ENCODE peak calls at places on chromosomes 4 and X, in nine cellular contexts. One of them, this sample, is unnamed.
A peak's percentile ranks its signal among the peaks of the same experiment; 100 is the strongest.

GRCh38 chr4:103011378-103012025 is 8.0 kb downstream of the SLC9B1 start:
- DNase-seq in CD4-positive, alpha-beta T cell: no peak
- DNase-seq in choroid plexus epithelial cell: peak; percentile 57
- DNase-seq in stimulated activated CD4-positive, alpha-beta T cell treated with anti-CD3 and anti-CD28 coated beads, Interleukin-2, amount 100 ng/mL, for 24 hours: no peak
- DNase-seq in left lung: peak; percentile 54
- DNase-seq in stimulated activated naive B cell treated with anti-CD40 and anti-IgM and Interleukin-4, amounts not matched to agents 10 μg/mL and 1 μg/mL and 100 μg/mL, for 72 hours: no peak
- DNase-seq in mesothelial cell of epicardium: no peak
- DNase-seq in SK-N-SH: no peak
- DNase-seq in endodermal cell: peak; percentile 55
- DNase-seq in this sample: no peak

GRCh38 chr4:47032405-47033106 is 1.2 kb downstream of the GABRB1 start:
- DNase-seq in CD4-positive, alpha-beta T cell: no peak
- DNase-seq in choroid plexus epithelial cell: peak; percentile 65
- DNase-seq in stimulated activated CD4-positive, alpha-beta T cell treated with anti-CD3 and anti-CD28 coated beads, Interleukin-2, amount 100 ng/mL, for 24 hours: peak; percentile 32
- DNase-seq in left lung: peak; percentile 34
- DNase-seq in stimulated activated naive B cell treated with anti-CD40 and anti-IgM and Interleukin-4, amounts not matched to agents 10 μg/mL and 1 μg/mL and 100 μg/mL, for 72 hours: peak; percentile 39
- DNase-seq in mesothelial cell of epicardium: peak; percentile 32
- DNase-seq in SK-N-SH: peak; percentile 82
- DNase-seq in endodermal cell: peak; percentile 96
- DNase-seq in this sample: peak; percentile 60

GRCh38 chr4:770022-770421 is 55.9 kb downstream of the CPLX1 start:
- DNase-seq in CD4-positive, alpha-beta T cell: no peak
- DNase-seq in choroid plexus epithelial cell: no peak
- DNase-seq in stimulated activated CD4-positive, alpha-beta T cell treated with anti-CD3 and anti-CD28 coated beads, Interleukin-2, amount 100 ng/mL, for 24 hours: no peak
- DNase-seq in left lung: no peak
- DNase-seq in stimulated activated naive B cell treated with anti-CD40 and anti-IgM and Interleukin-4, amounts not matched to agents 10 μg/mL and 1 μg/mL and 100 μg/mL, for 72 hours: no peak
- DNase-seq in mesothelial cell of epicardium: no peak
- DNase-seq in SK-N-SH: no peak
- DNase-seq in endodermal cell: no peak
- DNase-seq in this sample: no peak

GRCh38 chr4:121217385-121217784 is 53.3 kb upstream of the TNIP3 start:
- DNase-seq in CD4-positive, alpha-beta T cell: no peak
- DNase-seq in choroid plexus epithelial cell: peak; percentile 88
- DNase-seq in stimulated activated CD4-positive, alpha-beta T cell treated with anti-CD3 and anti-CD28 coated beads, Interleukin-2, amount 100 ng/mL, for 24 hours: no peak
- DNase-seq in left lung: no peak
- DNase-seq in stimulated activated naive B cell treated with anti-CD40 and anti-IgM and Interleukin-4, amounts not matched to agents 10 μg/mL and 1 μg/mL and 100 μg/mL, for 72 hours: no peak
- DNase-seq in mesothelial cell of epicardium: no peak
- DNase-seq in SK-N-SH: no peak
- DNase-seq in endodermal cell: no peak
- DNase-seq in this sample: no peak

GRCh38 chr4:55682295-55682694 is 46.2 kb upstream of the NMU start:
- DNase-seq in CD4-positive, alpha-beta T cell: no peak
- DNase-seq in choroid plexus epithelial cell: no peak
- DNase-seq in stimulated activated CD4-positive, alpha-beta T cell treated with anti-CD3 and anti-CD28 coated beads, Interleukin-2, amount 100 ng/mL, for 24 hours: no peak
- DNase-seq in left lung: no peak
- DNase-seq in stimulated activated naive B cell treated with anti-CD40 and anti-IgM and Interleukin-4, amounts not matched to agents 10 μg/mL and 1 μg/mL and 100 μg/mL, for 72 hours: no peak
- DNase-seq in mesothelial cell of epicardium: no peak
- DNase-seq in SK-N-SH: no peak
- DNase-seq in endodermal cell: no peak
- DNase-seq in this sample: no peak

GRCh38 chr4:185426960-185427688 is 1.4 kb upstream of the UFSP2 start:
- DNase-seq in CD4-positive, alpha-beta T cell: no peak
- DNase-seq in choroid plexus epithelial cell: no peak
- DNase-seq in stimulated activated CD4-positive, alpha-beta T cell treated with anti-CD3 and anti-CD28 coated beads, Interleukin-2, amount 100 ng/mL, for 24 hours: no peak
- DNase-seq in left lung: no peak
- DNase-seq in stimulated activated naive B cell treated with anti-CD40 and anti-IgM and Interleukin-4, amounts not matched to agents 10 μg/mL and 1 μg/mL and 100 μg/mL, for 72 hours: no peak
- DNase-seq in mesothelial cell of epicardium: no peak
- DNase-seq in SK-N-SH: no peak
- DNase-seq in endodermal cell: no peak
- DNase-seq in this sample: peak; percentile 26

GRCh38 chrX:11458175-11458574 is 165.0 kb downstream of the AMELX start:
- DNase-seq in CD4-positive, alpha-beta T cell: no peak
- DNase-seq in choroid plexus epithelial cell: no peak
- DNase-seq in stimulated activated CD4-positive, alpha-beta T cell treated with anti-CD3 and anti-CD28 coated beads, Interleukin-2, amount 100 ng/mL, for 24 hours: no peak
- DNase-seq in left lung: no peak
- DNase-seq in stimulated activated naive B cell treated with anti-CD40 and anti-IgM and Interleukin-4, amounts not matched to agents 10 μg/mL and 1 μg/mL and 100 μg/mL, for 72 hours: no peak
- DNase-seq in mesothelial cell of epicardium: no peak
- DNase-seq in SK-N-SH: no peak
- DNase-seq in endodermal cell: no peak
- DNase-seq in this sample: no peak

GRCh38 chr4:105978684-105979296 is 83.5 kb downstream of the NPNT start:
- DNase-seq in CD4-positive, alpha-beta T cell: no peak
- DNase-seq in choroid plexus epithelial cell: peak; percentile 20
- DNase-seq in stimulated activated CD4-positive, alpha-beta T cell treated with anti-CD3 and anti-CD28 coated beads, Interleukin-2, amount 100 ng/mL, for 24 hours: no peak
- DNase-seq in left lung: no peak
- DNase-seq in stimulated activated naive B cell treated with anti-CD40 and anti-IgM and Interleukin-4, amounts not matched to agents 10 μg/mL and 1 μg/mL and 100 μg/mL, for 72 hours: no peak
- DNase-seq in mesothelial cell of epicardium: no peak
- DNase-seq in SK-N-SH: no peak
- DNase-seq in endodermal cell: no peak
- DNase-seq in this sample: no peak

GRCh38 chr4:6079965-6080364 is 61.7 kb upstream of the C4orf50 start:
- DNase-seq in CD4-positive, alpha-beta T cell: no peak
- DNase-seq in choroid plexus epithelial cell: no peak
- DNase-seq in stimulated activated CD4-positive, alpha-beta T cell treated with anti-CD3 and anti-CD28 coated beads, Interleukin-2, amount 100 ng/mL, for 24 hours: no peak
- DNase-seq in left lung: no peak
- DNase-seq in stimulated activated naive B cell treated with anti-CD40 and anti-IgM and Interleukin-4, amounts not matched to agents 10 μg/mL and 1 μg/mL and 100 μg/mL, for 72 hours: no peak
- DNase-seq in mesothelial cell of epicardium: no peak
- DNase-seq in SK-N-SH: no peak
- DNase-seq in endodermal cell: peak; percentile 31
- DNase-seq in this sample: no peak

GRCh38 chr4:27358269-27358668 is 497.6 kb downstream of the STIM2 start:
- DNase-seq in CD4-positive, alpha-beta T cell: no peak
- DNase-seq in choroid plexus epithelial cell: no peak
- DNase-seq in stimulated activated CD4-positive, alpha-beta T cell treated with anti-CD3 and anti-CD28 coated beads, Interleukin-2, amount 100 ng/mL, for 24 hours: no peak
- DNase-seq in left lung: no peak
- DNase-seq in stimulated activated naive B cell treated with anti-CD40 and anti-IgM and Interleukin-4, amounts not matched to agents 10 μg/mL and 1 μg/mL and 100 μg/mL, for 72 hours: no peak
- DNase-seq in mesothelial cell of epicardium: no peak
- DNase-seq in SK-N-SH: no peak
- DNase-seq in endodermal cell: no peak
- DNase-seq in this sample: no peak

GRCh38 chr4:180827193-180827592 is 1416.0 kb upstream of the TENM3 start:
- DNase-seq in CD4-positive, alpha-beta T cell: no peak
- DNase-seq in choroid plexus epithelial cell: peak; percentile 49
- DNase-seq in stimulated activated CD4-positive, alpha-beta T cell treated with anti-CD3 and anti-CD28 coated beads, Interleukin-2, amount 100 ng/mL, for 24 hours: no peak
- DNase-seq in left lung: no peak
- DNase-seq in stimulated activated naive B cell treated with anti-CD40 and anti-IgM and Interleukin-4, amounts not matched to agents 10 μg/mL and 1 μg/mL and 100 μg/mL, for 72 hours: no peak
- DNase-seq in mesothelial cell of epicardium: no peak
- DNase-seq in SK-N-SH: no peak
- DNase-seq in endodermal cell: peak; percentile 48
- DNase-seq in this sample: no peak

GRCh38 chr4:89140168-89140759 is 28.9 kb downstream of the TIGD2 start:
- DNase-seq in CD4-positive, alpha-beta T cell: no peak
- DNase-seq in choroid plexus epithelial cell: peak; percentile 37
- DNase-seq in stimulated activated CD4-positive, alpha-beta T cell treated with anti-CD3 and anti-CD28 coated beads, Interleukin-2, amount 100 ng/mL, for 24 hours: no peak
- DNase-seq in left lung: no peak
- DNase-seq in stimulated activated naive B cell treated with anti-CD40 and anti-IgM and Interleukin-4, amounts not matched to agents 10 μg/mL and 1 μg/mL and 100 μg/mL, for 72 hours: no peak
- DNase-seq in mesothelial cell of epicardium: no peak
- DNase-seq in SK-N-SH: no peak
- DNase-seq in endodermal cell: no peak
- DNase-seq in this sample: no peak

GRCh38 chrX:114097866-114098265 is 486.0 kb upstream of the HTR2C start:
- DNase-seq in CD4-positive, alpha-beta T cell: no peak
- DNase-seq in choroid plexus epithelial cell: no peak
- DNase-seq in stimulated activated CD4-positive, alpha-beta T cell treated with anti-CD3 and anti-CD28 coated beads, Interleukin-2, amount 100 ng/mL, for 24 hours: no peak
- DNase-seq in left lung: no peak
- DNase-seq in stimulated activated naive B cell treated with anti-CD40 and anti-IgM and Interleukin-4, amounts not matched to agents 10 μg/mL and 1 μg/mL and 100 μg/mL, for 72 hours: no peak
- DNase-seq in mesothelial cell of epicardium: no peak
- DNase-seq in SK-N-SH: no peak
- DNase-seq in endodermal cell: no peak
- DNase-seq in this sample: no peak

GRCh38 chr4:38904090-38904666 is 36.6 kb downstream of the FAM114A1 start:
- DNase-seq in CD4-positive, alpha-beta T cell: no peak
- DNase-seq in choroid plexus epithelial cell: no peak
- DNase-seq in stimulated activated CD4-positive, alpha-beta T cell treated with anti-CD3 and anti-CD28 coated beads, Interleukin-2, amount 100 ng/mL, for 24 hours: no peak
- DNase-seq in left lung: no peak
- DNase-seq in stimulated activated naive B cell treated with anti-CD40 and anti-IgM and Interleukin-4, amounts not matched to agents 10 μg/mL and 1 μg/mL and 100 μg/mL, for 72 hours: no peak
- DNase-seq in mesothelial cell of epicardium: no peak
- DNase-seq in SK-N-SH: no peak
- DNase-seq in endodermal cell: no peak
- DNase-seq in this sample: no peak

GRCh38 chrX:30910124-30910860 is 21.2 kb upstream of the TAB3 start:
- DNase-seq in CD4-positive, alpha-beta T cell: no peak
- DNase-seq in choroid plexus epithelial cell: peak; percentile 40
- DNase-seq in stimulated activated CD4-positive, alpha-beta T cell treated with anti-CD3 and anti-CD28 coated beads, Interleukin-2, amount 100 ng/mL, for 24 hours: no peak
- DNase-seq in left lung: no peak
- DNase-seq in stimulated activated naive B cell treated with anti-CD40 and anti-IgM and Interleukin-4, amounts not matched to agents 10 μg/mL and 1 μg/mL and 100 μg/mL, for 72 hours: peak; percentile 24
- DNase-seq in mesothelial cell of epicardium: no peak
- DNase-seq in SK-N-SH: no peak
- DNase-seq in endodermal cell: peak; percentile 53
- DNase-seq in this sample: no peak

GRCh38 chr4:35695401-35695800 is 548.9 kb downstream of the ARAP2 start:
- DNase-seq in CD4-positive, alpha-beta T cell: no peak
- DNase-seq in choroid plexus epithelial cell: no peak
- DNase-seq in stimulated activated CD4-positive, alpha-beta T cell treated with anti-CD3 and anti-CD28 coated beads, Interleukin-2, amount 100 ng/mL, for 24 hours: no peak
- DNase-seq in left lung: no peak
- DNase-seq in stimulated activated naive B cell treated with anti-CD40 and anti-IgM and Interleukin-4, amounts not matched to agents 10 μg/mL and 1 μg/mL and 100 μg/mL, for 72 hours: no peak
- DNase-seq in mesothelial cell of epicardium: no peak
- DNase-seq in SK-N-SH: no peak
- DNase-seq in endodermal cell: no peak
- DNase-seq in this sample: no peak

GRCh38 chr4:145482209-145483021 is 762 bp downstream of the SMAD1 start:
- DNase-seq in CD4-positive, alpha-beta T cell: no peak
- DNase-seq in choroid plexus epithelial cell: peak; percentile 87
- DNase-seq in stimulated activated CD4-positive, alpha-beta T cell treated with anti-CD3 and anti-CD28 coated beads, Interleukin-2, amount 100 ng/mL, for 24 hours: peak; percentile 81
- DNase-seq in left lung: peak; percentile 40
- DNase-seq in stimulated activated naive B cell treated with anti-CD40 and anti-IgM and Interleukin-4, amounts not matched to agents 10 μg/mL and 1 μg/mL and 100 μg/mL, for 72 hours: peak; percentile 51
- DNase-seq in mesothelial cell of epicardium: peak; percentile 47
- DNase-seq in SK-N-SH: peak; percentile 78
- DNase-seq in endodermal cell: peak; percentile 82
- DNase-seq in this sample: peak; percentile 74

GRCh38 chr4:144720491-144720890 is 74.5 kb downstream of the HHIP start:
- DNase-seq in CD4-positive, alpha-beta T cell: no peak
- DNase-seq in choroid plexus epithelial cell: no peak
- DNase-seq in stimulated activated CD4-positive, alpha-beta T cell treated with anti-CD3 and anti-CD28 coated beads, Interleukin-2, amount 100 ng/mL, for 24 hours: no peak
- DNase-seq in left lung: no peak
- DNase-seq in stimulated activated naive B cell treated with anti-CD40 and anti-IgM and Interleukin-4, amounts not matched to agents 10 μg/mL and 1 μg/mL and 100 μg/mL, for 72 hours: no peak
- DNase-seq in mesothelial cell of epicardium: no peak
- DNase-seq in SK-N-SH: no peak
- DNase-seq in endodermal cell: no peak
- DNase-seq in this sample: no peak

GRCh38 chr4:174592985-174593335 is 70.7 kb upstream of the HPGD start:
- DNase-seq in CD4-positive, alpha-beta T cell: no peak
- DNase-seq in choroid plexus epithelial cell: peak; percentile 75
- DNase-seq in stimulated activated CD4-positive, alpha-beta T cell treated with anti-CD3 and anti-CD28 coated beads, Interleukin-2, amount 100 ng/mL, for 24 hours: no peak
- DNase-seq in left lung: no peak
- DNase-seq in stimulated activated naive B cell treated with anti-CD40 and anti-IgM and Interleukin-4, amounts not matched to agents 10 μg/mL and 1 μg/mL and 100 μg/mL, for 72 hours: no peak
- DNase-seq in mesothelial cell of epicardium: no peak
- DNase-seq in SK-N-SH: no peak
- DNase-seq in endodermal cell: no peak
- DNase-seq in this sample: no peak

GRCh38 chr4:144788469-144788868 is 142.5 kb downstream of the HHIP start:
- DNase-seq in CD4-positive, alpha-beta T cell: no peak
- DNase-seq in choroid plexus epithelial cell: no peak
- DNase-seq in stimulated activated CD4-positive, alpha-beta T cell treated with anti-CD3 and anti-CD28 coated beads, Interleukin-2, amount 100 ng/mL, for 24 hours: no peak
- DNase-seq in left lung: no peak
- DNase-seq in stimulated activated naive B cell treated with anti-CD40 and anti-IgM and Interleukin-4, amounts not matched to agents 10 μg/mL and 1 μg/mL and 100 μg/mL, for 72 hours: no peak
- DNase-seq in mesothelial cell of epicardium: no peak
- DNase-seq in SK-N-SH: no peak
- DNase-seq in endodermal cell: no peak
- DNase-seq in this sample: no peak

GRCh38 chr4:159014896-159015295 is 88.0 kb upstream of the RAPGEF2 start:
- DNase-seq in CD4-positive, alpha-beta T cell: no peak
- DNase-seq in choroid plexus epithelial cell: no peak
- DNase-seq in stimulated activated CD4-positive, alpha-beta T cell treated with anti-CD3 and anti-CD28 coated beads, Interleukin-2, amount 100 ng/mL, for 24 hours: no peak
- DNase-seq in left lung: no peak
- DNase-seq in stimulated activated naive B cell treated with anti-CD40 and anti-IgM and Interleukin-4, amounts not matched to agents 10 μg/mL and 1 μg/mL and 100 μg/mL, for 72 hours: no peak
- DNase-seq in mesothelial cell of epicardium: no peak
- DNase-seq in SK-N-SH: no peak
- DNase-seq in endodermal cell: no peak
- DNase-seq in this sample: no peak

GRCh38 chrX:22406332-22406731 is 133.6 kb downstream of the CBLL2 start:
- DNase-seq in CD4-positive, alpha-beta T cell: no peak
- DNase-seq in choroid plexus epithelial cell: no peak
- DNase-seq in stimulated activated CD4-positive, alpha-beta T cell treated with anti-CD3 and anti-CD28 coated beads, Interleukin-2, amount 100 ng/mL, for 24 hours: no peak
- DNase-seq in left lung: no peak
- DNase-seq in stimulated activated naive B cell treated with anti-CD40 and anti-IgM and Interleukin-4, amounts not matched to agents 10 μg/mL and 1 μg/mL and 100 μg/mL, for 72 hours: no peak
- DNase-seq in mesothelial cell of epicardium: no peak
- DNase-seq in SK-N-SH: no peak
- DNase-seq in endodermal cell: no peak
- DNase-seq in this sample: no peak

GRCh38 chr4:102730968-102731533 is 29.7 kb downstream of the MANBA start:
- DNase-seq in CD4-positive, alpha-beta T cell: no peak
- DNase-seq in choroid plexus epithelial cell: no peak
- DNase-seq in stimulated activated CD4-positive, alpha-beta T cell treated with anti-CD3 and anti-CD28 coated beads, Interleukin-2, amount 100 ng/mL, for 24 hours: no peak
- DNase-seq in left lung: no peak
- DNase-seq in stimulated activated naive B cell treated with anti-CD40 and anti-IgM and Interleukin-4, amounts not matched to agents 10 μg/mL and 1 μg/mL and 100 μg/mL, for 72 hours: no peak
- DNase-seq in mesothelial cell of epicardium: no peak
- DNase-seq in SK-N-SH: no peak
- DNase-seq in endodermal cell: peak; percentile 84
- DNase-seq in this sample: no peak

GRCh38 chr4:101337688-101338087 is 9.6 kb downstream of the PPP3CA start:
- DNase-seq in CD4-positive, alpha-beta T cell: no peak
- DNase-seq in choroid plexus epithelial cell: peak; percentile 66
- DNase-seq in stimulated activated CD4-positive, alpha-beta T cell treated with anti-CD3 and anti-CD28 coated beads, Interleukin-2, amount 100 ng/mL, for 24 hours: no peak
- DNase-seq in left lung: no peak
- DNase-seq in stimulated activated naive B cell treated with anti-CD40 and anti-IgM and Interleukin-4, amounts not matched to agents 10 μg/mL and 1 μg/mL and 100 μg/mL, for 72 hours: no peak
- DNase-seq in mesothelial cell of epicardium: no peak
- DNase-seq in SK-N-SH: no peak
- DNase-seq in endodermal cell: no peak
- DNase-seq in this sample: no peak

GRCh38 chrX:73683236-73683859 is 120.4 kb downstream of the CHIC1 start:
- DNase-seq in CD4-positive, alpha-beta T cell: no peak
- DNase-seq in choroid plexus epithelial cell: peak; percentile 59
- DNase-seq in stimulated activated CD4-positive, alpha-beta T cell treated with anti-CD3 and anti-CD28 coated beads, Interleukin-2, amount 100 ng/mL, for 24 hours: no peak
- DNase-seq in left lung: no peak
- DNase-seq in stimulated activated naive B cell treated with anti-CD40 and anti-IgM and Interleukin-4, amounts not matched to agents 10 μg/mL and 1 μg/mL and 100 μg/mL, for 72 hours: no peak
- DNase-seq in mesothelial cell of epicardium: no peak
- DNase-seq in SK-N-SH: no peak
- DNase-seq in endodermal cell: no peak
- DNase-seq in this sample: no peak

GRCh38 chrX:115038406-115038805 is 21.0 kb upstream of the IL13RA2 start:
- DNase-seq in CD4-positive, alpha-beta T cell: no peak
- DNase-seq in choroid plexus epithelial cell: no peak
- DNase-seq in stimulated activated CD4-positive, alpha-beta T cell treated with anti-CD3 and anti-CD28 coated beads, Interleukin-2, amount 100 ng/mL, for 24 hours: no peak
- DNase-seq in left lung: no peak
- DNase-seq in stimulated activated naive B cell treated with anti-CD40 and anti-IgM and Interleukin-4, amounts not matched to agents 10 μg/mL and 1 μg/mL and 100 μg/mL, for 72 hours: no peak
- DNase-seq in mesothelial cell of epicardium: no peak
- DNase-seq in SK-N-SH: no peak
- DNase-seq in endodermal cell: no peak
- DNase-seq in this sample: no peak

GRCh38 chr4:19254476-19254875 is 997.2 kb upstream of the SLIT2 start:
- DNase-seq in CD4-positive, alpha-beta T cell: no peak
- DNase-seq in choroid plexus epithelial cell: peak; percentile 64
- DNase-seq in stimulated activated CD4-positive, alpha-beta T cell treated with anti-CD3 and anti-CD28 coated beads, Interleukin-2, amount 100 ng/mL, for 24 hours: no peak
- DNase-seq in left lung: no peak
- DNase-seq in stimulated activated naive B cell treated with anti-CD40 and anti-IgM and Interleukin-4, amounts not matched to agents 10 μg/mL and 1 μg/mL and 100 μg/mL, for 72 hours: no peak
- DNase-seq in mesothelial cell of epicardium: no peak
- DNase-seq in SK-N-SH: no peak
- DNase-seq in endodermal cell: no peak
- DNase-seq in this sample: no peak

GRCh38 chr4:4583606-4584005 is 41.8 kb upstream of the STX18 start:
- DNase-seq in CD4-positive, alpha-beta T cell: no peak
- DNase-seq in choroid plexus epithelial cell: no peak
- DNase-seq in stimulated activated CD4-positive, alpha-beta T cell treated with anti-CD3 and anti-CD28 coated beads, Interleukin-2, amount 100 ng/mL, for 24 hours: no peak
- DNase-seq in left lung: no peak
- DNase-seq in stimulated activated naive B cell treated with anti-CD40 and anti-IgM and Interleukin-4, amounts not matched to agents 10 μg/mL and 1 μg/mL and 100 μg/mL, for 72 hours: no peak
- DNase-seq in mesothelial cell of epicardium: no peak
- DNase-seq in SK-N-SH: no peak
- DNase-seq in endodermal cell: no peak
- DNase-seq in this sample: no peak

GRCh38 chr4:118816538-118817177 is 19.3 kb downstream of the SEC24D start:
- DNase-seq in CD4-positive, alpha-beta T cell: no peak
- DNase-seq in choroid plexus epithelial cell: peak; percentile 67
- DNase-seq in stimulated activated CD4-positive, alpha-beta T cell treated with anti-CD3 and anti-CD28 coated beads, Interleukin-2, amount 100 ng/mL, for 24 hours: no peak
- DNase-seq in left lung: no peak
- DNase-seq in stimulated activated naive B cell treated with anti-CD40 and anti-IgM and Interleukin-4, amounts not matched to agents 10 μg/mL and 1 μg/mL and 100 μg/mL, for 72 hours: no peak
- DNase-seq in mesothelial cell of epicardium: no peak
- DNase-seq in SK-N-SH: no peak
- DNase-seq in endodermal cell: no peak
- DNase-seq in this sample: no peak

GRCh38 chr4:123804171-123804721 is 407.7 kb downstream of the SPRY1 start:
- DNase-seq in CD4-positive, alpha-beta T cell: no peak
- DNase-seq in choroid plexus epithelial cell: peak; percentile 69
- DNase-seq in stimulated activated CD4-positive, alpha-beta T cell treated with anti-CD3 and anti-CD28 coated beads, Interleukin-2, amount 100 ng/mL, for 24 hours: no peak
- DNase-seq in left lung: no peak
- DNase-seq in stimulated activated naive B cell treated with anti-CD40 and anti-IgM and Interleukin-4, amounts not matched to agents 10 μg/mL and 1 μg/mL and 100 μg/mL, for 72 hours: no peak
- DNase-seq in mesothelial cell of epicardium: no peak
- DNase-seq in SK-N-SH: no peak
- DNase-seq in endodermal cell: no peak
- DNase-seq in this sample: no peak

GRCh38 chr4:3531306-3531886 is 826 bp downstream of the LRPAP1 start:
- DNase-seq in CD4-positive, alpha-beta T cell: no peak
- DNase-seq in choroid plexus epithelial cell: peak; percentile 17
- DNase-seq in stimulated activated CD4-positive, alpha-beta T cell treated with anti-CD3 and anti-CD28 coated beads, Interleukin-2, amount 100 ng/mL, for 24 hours: no peak
- DNase-seq in left lung: no peak
- DNase-seq in stimulated activated naive B cell treated with anti-CD40 and anti-IgM and Interleukin-4, amounts not matched to agents 10 μg/mL and 1 μg/mL and 100 μg/mL, for 72 hours: no peak
- DNase-seq in mesothelial cell of epicardium: no peak
- DNase-seq in SK-N-SH: no peak
- DNase-seq in endodermal cell: no peak
- DNase-seq in this sample: no peak

This sample was measured in caudate nucleus.